ENCODE peak calls at places on chromosomes 16 and 17, in nine cellular contexts. N, Q, T, Y, V, G, C, S and M are unnamed samples.

GRCh38 chr17:10198509-10199249 is at the start of gene GAS7:
- DNase-seq in V (peak; percentile 81), N (peak; percentile 78), G (no peak), S (no peak), C (peak; percentile 63), Q (no peak), T (peak; percentile 86), Y (no peak), M (no peak)

GRCh38 chr16:52496051-52496876 is 50.7 kb downstream of the TOX3 start:
- DNase-seq in Y (no peak), V (no peak), Q (no peak), N (no peak), S (no peak), T (no peak), C (peak; percentile 36), G (no peak), M (no peak)

GRCh38 chr17:18910326-18910725 is 41.6 kb upstream of the SLC5A10 start:
- DNase-seq in C (no peak), T (no peak), N (no peak), V (no peak), S (no peak), Y (no peak), G (no peak), Q (no peak), M (no peak)

GRCh38 chr17:30600830-30601494 is 123.8 kb downstream of the GOSR1 start:
- DNase-seq in C (peak; percentile 39), Y (peak; percentile 9), V (no peak), Q (peak; percentile 29), T (peak; percentile 27), N (no peak), G (no peak), S (no peak), M (no peak)

GRCh38 chr16:77169650-77170236 is 21.2 kb upstream of the MON1B start:
- DNase-seq in N (peak; percentile 26), T (peak; percentile 87), S (no peak), Y (peak; percentile 9), Q (peak; percentile 63), V (no peak), C (peak; percentile 59), G (peak; percentile 12), M (peak; percentile 21)

GRCh38 chr16:56789360-56789759 is 59.4 kb downstream of the NUP93 start:
- DNase-seq in N (peak; percentile 12), T (no peak), G (no peak), Q (peak; percentile 59), V (no peak), Y (peak; percentile 42), C (peak; percentile 60), S (no peak), M (no peak)

GRCh38 chr16:14302031-14302398 is 230.9 kb downstream of the MRTFB start:
- DNase-seq in V (peak; percentile 66), G (no peak), Y (peak; percentile 79), N (peak; percentile 64), S (no peak), T (peak; percentile 69), C (no peak), Q (peak; percentile 58), M (no peak)

GRCh38 chr16:10971560-10971961 is 27.2 kb downstream of the CLEC16A start:
- DNase-seq in C (peak; percentile 86), Q (peak; percentile 92), V (no peak), Y (peak; percentile 95), T (peak; percentile 91), S (peak; percentile 88), N (peak; percentile 44), G (peak; percentile 92), M (no peak)

GRCh38 chr16:31196324-31197088 is 6.1 kb downstream of the PYCARD start:
- DNase-seq in G (no peak), N (no peak), Q (no peak), Y (no peak), S (no peak), V (no peak), T (no peak), C (no peak), M (no peak)

GRCh38 chr17:80218391-80218790 is 1.7 kb downstream of the SGSH start:
- DNase-seq in S (no peak), Y (no peak), T (no peak), C (no peak), Q (no peak), G (no peak), N (no peak), V (no peak), M (no peak)

DNA sequence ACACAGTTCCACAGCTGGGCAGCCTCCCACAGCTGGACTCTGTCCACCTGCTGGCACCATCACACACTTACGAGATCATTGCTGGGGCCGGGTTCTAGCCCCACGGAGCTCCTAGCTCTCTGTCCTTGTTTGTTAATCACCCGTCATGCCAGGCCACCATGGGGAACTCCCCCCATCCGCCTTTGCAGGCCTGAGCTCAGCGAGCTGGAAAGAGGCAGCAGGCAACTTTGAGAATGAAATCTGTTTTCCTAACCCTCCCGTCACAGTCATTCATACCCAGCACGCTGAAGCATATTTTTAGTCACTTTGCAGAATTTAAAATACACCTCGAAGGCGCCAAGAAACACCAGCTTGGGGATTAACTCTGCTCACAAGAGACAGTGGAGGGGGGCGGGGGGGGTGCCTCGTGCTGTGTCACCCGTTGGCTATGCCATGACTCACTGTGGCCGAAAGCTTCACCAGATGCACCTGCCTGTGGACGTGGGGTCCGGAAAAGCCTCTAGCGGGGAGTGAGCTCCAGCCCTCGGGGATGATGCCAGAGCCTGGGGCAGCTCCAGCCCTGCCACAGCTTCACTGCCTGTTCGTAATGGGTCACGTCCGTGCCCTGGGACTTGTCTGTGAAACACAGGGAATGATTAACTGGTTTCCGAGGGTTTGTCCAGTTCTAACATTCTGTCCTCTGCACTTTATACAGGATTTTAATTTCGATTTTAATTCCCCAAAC is 1.4 kb upstream of the SPNS2 start:
- DNase-seq in Y (peak; percentile 34), C (peak; percentile 21), N (no peak), G (no peak), S (no peak), T (no peak), V (no peak), Q (peak; percentile 18), M (no peak)
- H3K4me3 ChIP-seq in Y (no peak overlapping the region), C (no peak overlapping the region), N (no peak overlapping the region), G (no peak overlapping the region), S (no peak overlapping the region), T (no peak overlapping the region), V (no peak overlapping the region), Q (no peak overlapping the region), M (no peak overlapping the region)

GRCh38 chr17:44361292-44362055 is 2.2 kb downstream of the FAM171A2 start:
- DNase-seq in S (no peak), V (no peak), T (peak; percentile 39), Q (no peak), G (no peak), N (no peak), Y (no peak), C (no peak), M (no peak)

GRCh38 chr17:44362056-44362355 is 1.6 kb downstream of the FAM171A2 start:
- DNase-seq in N (no peak), Q (no peak), T (no peak), V (no peak), C (no peak), G (no peak), Y (no peak), S (no peak), M (no peak)

GRCh38 chr17:44362964-44363612 is 565 bp downstream of the FAM171A2 start:
- DNase-seq in V (no peak), T (peak; percentile 53), C (peak; percentile 26), Y (no peak), S (no peak), N (no peak), Q (no peak), G (no peak), M (no peak)

GRCh38 chr17:44362479-44362963 is 1.1 kb downstream of the FAM171A2 start:
- DNase-seq in G (no peak), N (no peak), Q (no peak), C (no peak), S (no peak), T (no peak), Y (no peak), V (no peak), M (no peak)

DNA sequence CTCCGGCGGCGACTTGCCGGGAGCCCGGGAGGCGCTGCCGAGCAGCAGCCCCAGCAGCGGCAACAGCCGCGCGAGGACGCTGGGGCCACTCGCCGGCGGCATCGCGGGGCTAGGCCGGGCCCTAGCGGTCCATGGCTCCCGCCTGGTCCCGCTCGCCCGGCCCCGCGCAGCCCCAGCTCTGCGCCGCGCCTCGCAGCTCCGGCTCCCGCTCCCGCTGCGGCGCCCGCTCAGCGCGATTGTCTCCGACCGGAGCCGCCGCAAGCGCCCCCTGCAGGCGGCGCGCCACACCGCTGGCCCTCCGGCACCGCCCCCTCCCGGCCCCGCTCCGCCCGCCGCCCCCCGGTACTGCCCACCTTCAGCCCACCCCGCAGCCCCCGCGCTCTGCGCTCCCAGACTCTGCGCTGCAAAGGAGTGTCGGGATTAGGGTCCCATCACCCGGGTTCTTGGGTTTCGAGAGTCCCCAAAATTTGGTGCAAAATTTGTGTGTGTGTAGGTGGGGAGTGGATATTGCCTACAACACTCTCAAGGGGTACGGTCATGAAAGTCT is at the start of gene FAM171A2:
- DNase-seq in V (peak; percentile 60), C (peak; percentile 58), G (no peak), Y (peak; percentile 47), S (peak; percentile 20), Q (peak; percentile 35), N (peak; percentile 54), T (peak; percentile 85), M (no peak)
- TF ChIP-seq CTCF in V (peak; percentile 93), C (no peak), G (no peak), Y (peak; percentile 38), S (peak; percentile 28), Q (peak; percentile 12), N (peak; percentile 78), T (peak; percentile 65), M (peak; percentile 64)

GRCh38 chr17:50420419-50421112 is 5.5 kb upstream of the ACSF2 start:
- DNase-seq in Q (peak; percentile 56), T (no peak), G (no peak), V (no peak), C (no peak), S (no peak), N (no peak), Y (peak; percentile 68), M (no peak)
- H3K4me3 ChIP-seq in Q (no peak overlapping the region), T (no peak overlapping the region), G (no peak overlapping the region), V (peak overlapping the region; percentile 45), C (no peak overlapping the region), S (no peak overlapping the region), N (no peak overlapping the region), Y (no peak overlapping the region), M (no peak overlapping the region)

DNA sequence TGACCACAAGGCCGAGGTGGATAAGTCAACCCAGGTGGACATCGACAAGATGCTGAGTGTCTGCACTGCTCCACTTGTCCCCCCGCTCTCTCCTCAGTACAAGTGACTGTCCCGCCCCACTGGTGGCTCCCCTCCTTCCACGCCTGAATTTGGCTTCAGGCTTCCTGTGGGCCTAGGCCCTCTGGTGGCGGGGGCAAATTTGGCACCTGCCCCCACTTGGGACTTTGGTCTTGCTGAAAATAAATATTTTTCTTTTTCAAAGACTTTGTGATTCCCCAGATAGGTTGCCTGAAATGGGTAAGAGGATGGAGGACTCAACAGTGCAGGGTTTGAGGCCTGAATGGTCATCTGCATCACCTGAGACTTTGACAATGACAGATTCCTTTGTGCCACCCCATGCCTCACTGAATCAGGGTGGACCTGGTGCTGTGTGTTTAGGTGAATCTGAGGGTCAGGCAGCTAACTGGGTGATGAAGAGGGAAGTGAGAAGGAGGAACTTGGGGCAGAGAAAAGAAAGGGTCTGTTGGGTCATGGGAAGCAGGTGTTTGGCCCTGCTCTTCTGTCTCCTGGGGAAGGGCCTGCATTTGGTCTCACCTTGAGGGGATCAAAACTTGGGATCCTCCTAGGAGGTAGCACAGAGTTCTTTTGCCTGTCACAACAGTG is 2.0 kb downstream of the C16orf86 start:
- DNase-seq in V (no peak), Q (no peak), C (no peak), N (no peak), S (no peak), G (no peak), Y (no peak), T (no peak), M (no peak)
- TF ChIP-seq CTCF in V (no peak), Q (peak; percentile 40), C (peak; percentile 10), N (no peak), S (peak; percentile 1), G (peak; percentile 27), Y (peak; percentile 9), T (peak; percentile 31), M (peak; percentile 54)